ENCODE peak calls at places on chromosomes 4 and X, in seven cellular contexts. T is colonic mucosa; M is stimulated activated effector memory CD8-positive, alpha-beta T cell treated with anti-CD3 and anti-CD28 coated beads, Interleukin-12 subunit alpha, Interleukin-12 subunit beta, amount 100 ng/mL, for 72 hours; L is astrocyte of the hippocampus; E is activated naive CD4-positive, alpha-beta T cell; K is A172; H is brain microvascular endothelial cell. B is an unnamed sample.

GRCh38 chrX:24494544-24495113 is 29.5 kb downstream of the PDK3 start:
- DNase-seq in T (peak), M (no peak), L (peak), E (no peak), K (peak), H (peak), B (peak)

GRCh38 chr4:188031751-188032150 is 36.2 kb downstream of the ZFP42 start:
- DNase-seq in T (no peak), M (no peak), L (no peak), E (no peak), K (no peak), H (no peak), B (no peak)

GRCh38 chr4:121706595-121707021 is 9.8 kb upstream of the ANXA5 start:
- DNase-seq in T (no peak), M (peak), L (peak), E (no peak), K (peak), H (peak), B (peak)

GRCh38 chrX:136219893-136220292 is 31.3 kb downstream of the MAP7D3 start:
- DNase-seq in T (no peak), M (no peak), L (no peak), E (no peak), K (no peak), H (no peak), B (no peak)

GRCh38 chr4:52588771-52589591 is 70.1 kb downstream of the USP46 start:
- DNase-seq in T (no peak), M (peak), L (peak), E (no peak), K (no peak), H (peak), B (peak)

GRCh38 chr4:100117749-100118148 is 72.5 kb downstream of the DDIT4L start:
- DNase-seq in T (no peak), M (no peak), L (no peak), E (no peak), K (no peak), H (no peak), B (no peak)

GRCh38 chr4:33961751-33962150 is 2282.6 kb downstream of the ARAP2 start:
- DNase-seq in T (no peak), M (no peak), L (no peak), E (no peak), K (peak), H (no peak), B (no peak)

GRCh38 chrX:124211312-124211942 is 121.0 kb upstream of the TEX13D start:
- DNase-seq in T (no peak), M (no peak), L (no peak), E (no peak), K (peak), H (no peak), B (peak)

GRCh38 chrX:45843518-45843917 is 642.8 kb upstream of the DIPK2B start:
- DNase-seq in T (no peak), M (no peak), L (no peak), E (no peak), K (no peak), H (no peak), B (no peak)

GRCh38 chrX:103442536-103442901 is 66.2 kb downstream of the BEX3 start:
- DNase-seq in T (no peak), M (no peak), L (peak), E (no peak), K (no peak), H (peak), B (peak)

GRCh38 chr4:8350326-8350725 is 80.8 kb downstream of the HTRA3 start:
- DNase-seq in T (no peak), M (no peak), L (no peak), E (no peak), K (no peak), H (no peak), B (no peak)

GRCh38 chrX:71619193-71619592 is 882 bp upstream of the CXCR3 start:
- DNase-seq in T (no peak), M (no peak), L (no peak), E (peak), K (no peak), H (no peak), B (no peak)

GRCh38 chrX:54230440-54231148 is 47.5 kb upstream of the FAM120C start:
- DNase-seq in T (no peak), M (no peak), L (peak), E (no peak), K (no peak), H (no peak), B (no peak)

GRCh38 chr4:27616166-27616565 is 755.5 kb downstream of the STIM2 start:
- DNase-seq in T (no peak), M (no peak), L (peak), E (no peak), K (no peak), H (no peak), B (no peak)

GRCh38 chrX:39766882-39767281 is 330.9 kb downstream of the BCOR start:
- DNase-seq in T (no peak), M (no peak), L (peak), E (no peak), K (no peak), H (no peak), B (peak)